ENCODE peak calls at places on chromosomes 5 and 9, in eight cellular contexts. One of them, this sample, is unnamed.

GRCh38 chr9:114757984-114758383 is 47.9 kb downstream of the TNFSF15 start:
- DNase-seq in uterus: no peak
- DNase-seq in tibial nerve: no peak
- DNase-seq in HepG2: no peak
- DNase-seq in heart left ventricle: no peak
- DNase-seq in adrenal gland: no peak
- DNase-seq in suprapubic skin: no peak
- DNase-seq in A549: no peak
- DNase-seq in this sample: no peak

GRCh38 chr9:129354498-129354897 is 176.4 kb upstream of the IER5L start:
- DNase-seq in tibial nerve: no peak
- DNase-seq in uterus: no peak
- DNase-seq in adrenal gland: no peak
- DNase-seq in suprapubic skin: no peak
- DNase-seq in heart left ventricle: no peak
- DNase-seq in A549: no peak
- DNase-seq in HepG2: no peak
- DNase-seq in this sample: no peak

GRCh38 chr5:31412324-31412723 is 119.6 kb downstream of the DROSHA start:
- DNase-seq in suprapubic skin: no peak
- DNase-seq in heart left ventricle: no peak
- DNase-seq in tibial nerve: no peak
- DNase-seq in uterus: no peak
- DNase-seq in A549: no peak
- DNase-seq in adrenal gland: no peak
- DNase-seq in HepG2: no peak
- DNase-seq in this sample: no peak

GRCh38 chr9:126696764-126697145 is 83.0 kb downstream of the LMX1B start:
- DNase-seq in uterus: no peak
- DNase-seq in heart left ventricle: no peak
- DNase-seq in suprapubic skin: no peak
- DNase-seq in HepG2: no peak
- DNase-seq in adrenal gland: no peak
- DNase-seq in tibial nerve: no peak
- DNase-seq in A549: no peak
- DNase-seq in this sample: no peak

GRCh38 chr9:90860826-90861225 is 59.2 kb downstream of the SYK start:
- DNase-seq in A549: no peak
- DNase-seq in heart left ventricle: no peak
- DNase-seq in suprapubic skin: no peak
- DNase-seq in uterus: no peak
- DNase-seq in adrenal gland: peak
- DNase-seq in tibial nerve: no peak
- DNase-seq in HepG2: no peak
- DNase-seq in this sample: peak

GRCh38 chr9:129701549-129701948 is 36.1 kb downstream of the PRRX2 start:
- DNase-seq in tibial nerve: no peak
- DNase-seq in heart left ventricle: no peak
- DNase-seq in adrenal gland: no peak
- DNase-seq in suprapubic skin: no peak
- DNase-seq in uterus: no peak
- DNase-seq in HepG2: no peak
- DNase-seq in A549: no peak
- DNase-seq in this sample: no peak

GRCh38 chr5:149500922-149501582 is 50.2 kb downstream of the CSNK1A1 start:
- DNase-seq in A549: no peak
- DNase-seq in HepG2: no peak
- DNase-seq in adrenal gland: no peak
- DNase-seq in tibial nerve: no peak
- DNase-seq in heart left ventricle: no peak
- DNase-seq in uterus: no peak
- DNase-seq in suprapubic skin: no peak
- DNase-seq in this sample: no peak

GRCh38 chr9:124038790-124039633 is 27.4 kb downstream of the LHX2 start:
- DNase-seq in uterus: no peak
- DNase-seq in adrenal gland: no peak
- DNase-seq in A549: peak
- DNase-seq in heart left ventricle: no peak
- DNase-seq in HepG2: no peak
- DNase-seq in tibial nerve: no peak
- DNase-seq in suprapubic skin: no peak
- DNase-seq in this sample: no peak

GRCh38 chr5:160175438-160176218 is 53.7 kb upstream of the FABP6 start:
- DNase-seq in tibial nerve: no peak
- DNase-seq in suprapubic skin: no peak
- DNase-seq in adrenal gland: peak
- DNase-seq in heart left ventricle: peak
- DNase-seq in A549: no peak
- DNase-seq in HepG2: no peak
- DNase-seq in uterus: peak
- DNase-seq in this sample: no peak

GRCh38 chr5:15737882-15738677 is 238.1 kb downstream of the FBXL7 start:
- DNase-seq in tibial nerve: no peak
- DNase-seq in uterus: no peak
- DNase-seq in A549: no peak
- DNase-seq in HepG2: no peak
- DNase-seq in heart left ventricle: no peak
- DNase-seq in suprapubic skin: no peak
- DNase-seq in adrenal gland: no peak
- DNase-seq in this sample: no peak

GRCh38 chr5:169847519-169847918 is 132.8 kb downstream of the INSYN2B start:
- DNase-seq in adrenal gland: no peak
- DNase-seq in HepG2: no peak
- DNase-seq in A549: no peak
- DNase-seq in tibial nerve: no peak
- DNase-seq in heart left ventricle: no peak
- DNase-seq in uterus: no peak
- DNase-seq in suprapubic skin: no peak
- DNase-seq in this sample: no peak

GRCh38 chr5:115432691-115433090 is 111.9 kb downstream of the FEM1C start:
- DNase-seq in tibial nerve: no peak
- DNase-seq in adrenal gland: no peak
- DNase-seq in suprapubic skin: no peak
- DNase-seq in uterus: no peak
- DNase-seq in A549: no peak
- DNase-seq in HepG2: no peak
- DNase-seq in heart left ventricle: no peak
- DNase-seq in this sample: no peak
- TF ChIP-seq CTCF in tibial nerve: no peak
- TF ChIP-seq CTCF in adrenal gland: no peak
- TF ChIP-seq CTCF in suprapubic skin: no peak
- TF ChIP-seq CTCF in uterus: no peak
- TF ChIP-seq CTCF in A549: no peak
- TF ChIP-seq CTCF in HepG2: no peak
- TF ChIP-seq CTCF in heart left ventricle: no peak
- TF ChIP-seq CTCF in this sample: no peak

GRCh38 chr5:60699549-60700346 is at the start of gene DEPDC1B:
- DNase-seq in adrenal gland: peak
- DNase-seq in uterus: peak
- DNase-seq in HepG2: peak
- DNase-seq in A549: peak
- DNase-seq in suprapubic skin: peak
- DNase-seq in heart left ventricle: peak
- DNase-seq in tibial nerve: peak
- DNase-seq in this sample: peak
- TF ChIP-seq POLR2A in adrenal gland: peak
- TF ChIP-seq POLR2A in uterus: peak
- TF ChIP-seq POLR2A in HepG2: peak
- TF ChIP-seq POLR2A in A549: peak
- TF ChIP-seq POLR2A in suprapubic skin: no peak
- TF ChIP-seq POLR2A in heart left ventricle: no peak
- TF ChIP-seq POLR2A in tibial nerve: peak
- TF ChIP-seq POLR2A in this sample: no peak

GRCh38 chr9:95937131-95937530 is 61.6 kb downstream of the ERCC6L2 start:
- DNase-seq in suprapubic skin: no peak
- DNase-seq in adrenal gland: no peak
- DNase-seq in A549: no peak
- DNase-seq in HepG2: no peak
- DNase-seq in heart left ventricle: no peak
- DNase-seq in uterus: no peak
- DNase-seq in tibial nerve: no peak
- DNase-seq in this sample: no peak

GRCh38 chr9:95942016-95942415 is 66.5 kb downstream of the ERCC6L2 start:
- DNase-seq in uterus: no peak
- DNase-seq in suprapubic skin: no peak
- DNase-seq in A549: no peak
- DNase-seq in tibial nerve: no peak
- DNase-seq in HepG2: no peak
- DNase-seq in heart left ventricle: no peak
- DNase-seq in adrenal gland: no peak
- DNase-seq in this sample: no peak

GRCh38 chr9:95939472-95939871 is 64.0 kb downstream of the ERCC6L2 start:
- DNase-seq in HepG2: no peak
- DNase-seq in heart left ventricle: no peak
- DNase-seq in suprapubic skin: no peak
- DNase-seq in tibial nerve: no peak
- DNase-seq in A549: no peak
- DNase-seq in adrenal gland: no peak
- DNase-seq in uterus: no peak
- DNase-seq in this sample: no peak

GRCh38 chr9:95938724-95939123 is 63.2 kb downstream of the ERCC6L2 start:
- DNase-seq in suprapubic skin: no peak
- DNase-seq in uterus: no peak
- DNase-seq in tibial nerve: no peak
- DNase-seq in HepG2: no peak
- DNase-seq in adrenal gland: no peak
- DNase-seq in A549: no peak
- DNase-seq in heart left ventricle: no peak
- DNase-seq in this sample: no peak

GRCh38 chr9:95940265-95940664 is 64.8 kb downstream of the ERCC6L2 start:
- DNase-seq in uterus: no peak
- DNase-seq in A549: no peak
- DNase-seq in HepG2: no peak
- DNase-seq in adrenal gland: no peak
- DNase-seq in heart left ventricle: no peak
- DNase-seq in suprapubic skin: no peak
- DNase-seq in tibial nerve: no peak
- DNase-seq in this sample: no peak
- TF ChIP-seq CTCF in uterus: no peak
- TF ChIP-seq CTCF in A549: no peak
- TF ChIP-seq CTCF in HepG2: no peak
- TF ChIP-seq CTCF in adrenal gland: no peak
- TF ChIP-seq CTCF in heart left ventricle: no peak
- TF ChIP-seq CTCF in suprapubic skin: no peak
- TF ChIP-seq CTCF in tibial nerve: no peak
- TF ChIP-seq CTCF in this sample: no peak

GRCh38 chr9:22005700-22006605 is 3.2 kb downstream of the CDKN2B start:
- DNase-seq in adrenal gland: no peak
- DNase-seq in A549: no peak
- DNase-seq in tibial nerve: no peak
- DNase-seq in HepG2: no peak
- DNase-seq in heart left ventricle: no peak
- DNase-seq in uterus: no peak
- DNase-seq in suprapubic skin: no peak
- DNase-seq in this sample: no peak

GRCh38 chr9:22009563-22009867 is 410 bp upstream of the CDKN2B start:
- DNase-seq in heart left ventricle: no peak
- DNase-seq in adrenal gland: no peak
- DNase-seq in tibial nerve: no peak
- DNase-seq in A549: no peak
- DNase-seq in uterus: no peak
- DNase-seq in HepG2: no peak
- DNase-seq in suprapubic skin: no peak
- DNase-seq in this sample: no peak

GRCh38 chr9:22005083-22005699 is 3.9 kb downstream of the CDKN2B start:
- DNase-seq in heart left ventricle: no peak
- DNase-seq in uterus: no peak
- DNase-seq in HepG2: no peak
- DNase-seq in tibial nerve: no peak
- DNase-seq in A549: no peak
- DNase-seq in adrenal gland: no peak
- DNase-seq in suprapubic skin: no peak
- DNase-seq in this sample: no peak

GRCh38 chr9:22010881-22011625 is 1.9 kb upstream of the CDKN2B start:
- DNase-seq in A549: no peak
- DNase-seq in adrenal gland: no peak
- DNase-seq in uterus: no peak
- DNase-seq in tibial nerve: no peak
- DNase-seq in HepG2: peak
- DNase-seq in heart left ventricle: no peak
- DNase-seq in suprapubic skin: no peak
- DNase-seq in this sample: no peak

GRCh38 chr9:22008662-22009562 is at the start of gene CDKN2B:
- DNase-seq in HepG2: peak
- DNase-seq in tibial nerve: peak
- DNase-seq in A549: no peak
- DNase-seq in uterus: peak
- DNase-seq in heart left ventricle: peak
- DNase-seq in suprapubic skin: peak
- DNase-seq in adrenal gland: peak
- DNase-seq in this sample: peak
- TF ChIP-seq POLR2A in HepG2: peak
- TF ChIP-seq POLR2A in tibial nerve: peak
- TF ChIP-seq POLR2A in A549: no peak
- TF ChIP-seq POLR2A in uterus: peak
- TF ChIP-seq POLR2A in heart left ventricle: peak
- TF ChIP-seq POLR2A in suprapubic skin: peak
- TF ChIP-seq POLR2A in adrenal gland: peak
- TF ChIP-seq POLR2A in this sample: no peak

GRCh38 chr5:13252701-13253100 is 691.8 kb downstream of the DNAH5 start:
- DNase-seq in tibial nerve: no peak
- DNase-seq in A549: no peak
- DNase-seq in adrenal gland: no peak
- DNase-seq in uterus: no peak
- DNase-seq in HepG2: no peak
- DNase-seq in heart left ventricle: no peak
- DNase-seq in suprapubic skin: no peak
- DNase-seq in this sample: no peak
- TF ChIP-seq CTCF in tibial nerve: no peak
- TF ChIP-seq CTCF in A549: no peak
- TF ChIP-seq CTCF in adrenal gland: no peak
- TF ChIP-seq CTCF in uterus: no peak
- TF ChIP-seq CTCF in HepG2: no peak
- TF ChIP-seq CTCF in heart left ventricle: no peak
- TF ChIP-seq CTCF in suprapubic skin: no peak
- TF ChIP-seq CTCF in this sample: no peak

GRCh38 chr9:98833090-98833956 is 25.9 kb downstream of the GALNT12 start:
- DNase-seq in uterus: no peak
- DNase-seq in A549: no peak
- DNase-seq in adrenal gland: peak
- DNase-seq in suprapubic skin: no peak
- DNase-seq in HepG2: no peak
- DNase-seq in tibial nerve: no peak
- DNase-seq in heart left ventricle: peak
- DNase-seq in this sample: no peak
- TF ChIP-seq POLR2A in uterus: no peak
- TF ChIP-seq POLR2A in A549: no peak
- TF ChIP-seq POLR2A in adrenal gland: no peak
- TF ChIP-seq POLR2A in suprapubic skin: no peak
- TF ChIP-seq POLR2A in HepG2: no peak
- TF ChIP-seq POLR2A in tibial nerve: no peak
- TF ChIP-seq POLR2A in heart left ventricle: no peak
- TF ChIP-seq POLR2A in this sample: no peak

GRCh38 chr9:132201780-132202703 is 40.2 kb downstream of the NTNG2 start:
- DNase-seq in adrenal gland: no peak
- DNase-seq in A549: peak
- DNase-seq in uterus: no peak
- DNase-seq in tibial nerve: no peak
- DNase-seq in HepG2: no peak
- DNase-seq in heart left ventricle: no peak
- DNase-seq in suprapubic skin: no peak
- DNase-seq in this sample: no peak
- TF ChIP-seq CTCF in adrenal gland: no peak
- TF ChIP-seq CTCF in A549: peak
- TF ChIP-seq CTCF in uterus: no peak
- TF ChIP-seq CTCF in tibial nerve: no peak
- TF ChIP-seq CTCF in HepG2: peak
- TF ChIP-seq CTCF in heart left ventricle: no peak
- TF ChIP-seq CTCF in suprapubic skin: no peak
- TF ChIP-seq CTCF in this sample: no peak

This sample was measured in lower leg skin.